ENCODE peak calls at places on chromosomes 1 and 21, in seven cellular contexts. I is GM23248, K is mammary epithelial cell, B is GM12878, C is DND-41, Z is GM23338, A is K562. P is an unnamed sample.
A peak's percentile ranks its signal among the peaks of the same experiment; 100 is the strongest.

GRCh38 chr1:229034246-229034645 is 236.7 kb upstream of the RAB4A start:
- DNase-seq in I (no peak), K (no peak), B (no peak), C (no peak), Z (no peak), A (no peak), P (no peak)

GRCh38 chr1:65059930-65060538 is 88.0 kb upstream of the AK4 start:
- DNase-seq in I (peak; percentile 77), K (peak; percentile 25), B (no peak), C (no peak), Z (peak; percentile 48), A (peak; percentile 31), P (peak; percentile 72)

GRCh38 chr1:208880433-208881100 is 636.4 kb upstream of the PLXNA2 start:
- DNase-seq in I (no peak), K (no peak), B (no peak), C (no peak), Z (no peak), A (no peak), P (peak; percentile 78)

GRCh38 chr1:108955881-108956280 is 7.4 kb downstream of the CLCC1 start:
- DNase-seq in I (no peak), K (no peak), B (no peak), C (no peak), Z (no peak), A (no peak), P (no peak)

GRCh38 chr1:206635983-206636354 is 633 bp downstream of the DYRK3 start:
- DNase-seq in I (peak; percentile 64), K (peak; percentile 35), B (no peak), C (no peak), Z (no peak), A (no peak), P (no peak)

GRCh38 chr21:30674312-30674711 is 31.6 kb downstream of the KRTAP20-3 start:
- DNase-seq in I (no peak), K (no peak), B (no peak), C (no peak), Z (no peak), A (no peak), P (no peak)

GRCh38 chr1:236142358-236143103 is at the start of gene GPR137B:
- DNase-seq in I (peak; percentile 82), K (peak; percentile 43), B (no peak), C (peak; percentile 80), Z (peak; percentile 59), A (peak; percentile 40), P (peak; percentile 47)

GRCh38 chr1:156284762-156285161 is 637 bp downstream of the TMEM79 start:
- DNase-seq in I (peak; percentile 74), K (peak; percentile 69), B (no peak), C (no peak), Z (no peak), A (no peak), P (no peak)

GRCh38 chr1:107250169-107250568 is 109.3 kb downstream of the NTNG1 start:
- DNase-seq in I (no peak), K (peak; percentile 82), B (peak; percentile 16), C (peak; percentile 90), Z (peak; percentile 36), A (no peak), P (peak; percentile 63)

GRCh38 chr1:215002471-215002870 is 80.1 kb upstream of the KCNK2 start:
- DNase-seq in I (peak; percentile 93), K (peak; percentile 44), B (no peak), C (no peak), Z (no peak), A (no peak), P (peak; percentile 99)

GRCh38 chr1:7616076-7616833 is 154.8 kb upstream of the VAMP3 start:
- DNase-seq in I (peak; percentile 66), K (peak; percentile 12), B (no peak), C (peak; percentile 53), Z (peak; percentile 88), A (peak; percentile 75), P (peak; percentile 41)

GRCh38 chr1:91866425-91866824 is 19.5 kb downstream of the TGFBR3 start:
- DNase-seq in I (no peak), K (no peak), B (no peak), C (no peak), Z (no peak), A (no peak), P (no peak)

GRCh38 chr1:110513511-110513910 is 5.5 kb downstream of the KCNA10 start:
- DNase-seq in I (peak; percentile 27), K (no peak), B (no peak), C (no peak), Z (peak; percentile 44), A (peak; percentile 39), P (peak; percentile 15)

GRCh38 chr1:165109013-165109412 is 247.5 kb downstream of the LMX1A start:
- DNase-seq in I (no peak), K (no peak), B (no peak), C (no peak), Z (peak; percentile 20), A (no peak), P (no peak)

GRCh38 chr1:56617141-56617540 is 28.0 kb upstream of the PRKAA2 start:
- DNase-seq in I (no peak), K (peak; percentile 4), B (no peak), C (no peak), Z (no peak), A (no peak), P (peak; percentile 71)

GRCh38 chr1:156414440-156415064 is 45.5 kb downstream of the RHBG start:
- DNase-seq in I (peak; percentile 10), K (no peak), B (no peak), C (peak; percentile 18), Z (peak; percentile 80), A (peak; percentile 78), P (no peak)

GRCh38 chr1:91791103-91791502 is 94.8 kb downstream of the TGFBR3 start:
- DNase-seq in I (no peak), K (no peak), B (no peak), C (no peak), Z (peak; percentile 52), A (peak; percentile 61), P (no peak)

GRCh38 chr1:150213170-150214098 is 22.5 kb downstream of the ANP32E start:
- DNase-seq in I (peak; percentile 98), K (peak; percentile 79), B (peak; percentile 79), C (peak; percentile 89), Z (peak; percentile 98), A (no peak), P (peak; percentile 89)

GRCh38 chr1:45887156-45887842 is 83.9 kb downstream of the MAST2 start:
- DNase-seq in I (no peak), K (no peak), B (no peak), C (no peak), Z (no peak), A (no peak), P (no peak)

GRCh38 chr1:32965251-32965643 is 638 bp upstream of the RNF19B start:
- DNase-seq in I (no peak), K (no peak), B (no peak), C (no peak), Z (no peak), A (no peak), P (no peak)
- H3K4me3 ChIP-seq in I (peak overlapping the region; percentile 77), K (peak overlapping the region; percentile 21), B (peak overlapping the region; percentile 73), C (peak overlapping the region; percentile 73), Z (peak overlapping the region; percentile 73), A (peak overlapping the region; percentile 63), P (no peak overlapping the region)

GRCh38 chr1:42477775-42478174 is 14.7 kb downstream of the CCDC30 start:
- DNase-seq in I (no peak), K (no peak), B (no peak), C (no peak), Z (no peak), A (no peak), P (no peak)
- TF ChIP-seq EZH2 in I (no peak), K (no peak), B (no peak), C (no peak), Z (no peak), A (no peak), P (no peak)

GRCh38 chr1:93681095-93681548 is 515 bp downstream of the BCAR3 start:
- DNase-seq in I (no peak), K (no peak), B (no peak), C (no peak), Z (no peak), A (no peak), P (peak; percentile 26)
- H3K4me3 ChIP-seq in I (peak overlapping the region; percentile 88), K (peak overlapping the region; percentile 59), B (peak overlapping the region; percentile 87), C (no peak overlapping the region), Z (peak overlapping the region; percentile 72), A (peak overlapping the region; percentile 43), P (peak overlapping the region; percentile 63)

DNA sequence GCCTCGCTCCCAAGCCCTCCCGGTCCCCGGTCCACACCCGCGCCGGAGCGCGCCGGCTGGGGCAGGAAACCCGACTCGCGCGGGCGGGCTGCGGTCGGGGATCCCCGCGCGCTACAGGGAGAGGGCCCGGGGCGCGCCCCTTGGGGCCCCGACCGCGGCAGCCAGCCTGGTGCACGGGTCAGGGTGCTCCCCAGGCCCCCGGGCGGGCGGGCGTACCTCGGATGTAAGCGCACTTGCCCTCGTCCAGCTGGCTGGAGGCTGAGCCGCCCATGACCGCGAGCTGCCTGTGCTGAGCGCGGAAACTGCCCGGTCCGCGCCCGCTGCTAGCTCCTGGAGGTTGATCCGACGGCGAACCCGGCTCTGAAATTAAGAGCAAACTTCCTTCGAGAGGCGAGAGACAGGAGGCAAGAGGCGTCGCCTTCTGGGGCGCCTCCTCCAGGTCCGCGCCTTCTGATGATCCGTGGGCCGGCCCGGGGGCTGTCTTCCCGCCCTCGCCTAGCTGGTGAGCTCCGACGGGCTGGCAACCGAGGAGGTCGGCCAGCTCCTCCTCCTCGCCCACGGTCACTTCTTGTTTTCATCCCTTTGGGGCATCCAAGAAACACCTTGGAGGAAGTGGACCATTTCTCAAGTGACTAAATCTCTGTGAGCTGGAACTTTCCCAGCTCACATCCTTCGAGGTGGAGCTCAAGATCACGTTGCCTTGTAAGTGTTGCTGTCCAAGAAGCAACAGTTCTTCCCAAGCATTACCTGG is at the start of gene NIBAN1:
- DNase-seq in I (peak; percentile 80), K (peak; percentile 56), B (no peak), C (peak; percentile 19), Z (peak; percentile 85), A (peak; percentile 61), P (peak; percentile 44)
- TF ChIP-seq EZH2 in I (no peak), K (peak; percentile 35), B (no peak), C (peak; percentile 54), Z (no peak), A (no peak), P (no peak)

GRCh38 chr1:82586473-82586872 is 785.7 kb downstream of the ADGRL2 start:
- DNase-seq in I (no peak), K (no peak), B (no peak), C (no peak), Z (no peak), A (no peak), P (peak; percentile 18)
- H3K4me3 ChIP-seq in I (no peak overlapping the region), K (no peak overlapping the region), B (no peak overlapping the region), C (no peak overlapping the region), Z (no peak overlapping the region), A (no peak overlapping the region), P (no peak overlapping the region)

DNA sequence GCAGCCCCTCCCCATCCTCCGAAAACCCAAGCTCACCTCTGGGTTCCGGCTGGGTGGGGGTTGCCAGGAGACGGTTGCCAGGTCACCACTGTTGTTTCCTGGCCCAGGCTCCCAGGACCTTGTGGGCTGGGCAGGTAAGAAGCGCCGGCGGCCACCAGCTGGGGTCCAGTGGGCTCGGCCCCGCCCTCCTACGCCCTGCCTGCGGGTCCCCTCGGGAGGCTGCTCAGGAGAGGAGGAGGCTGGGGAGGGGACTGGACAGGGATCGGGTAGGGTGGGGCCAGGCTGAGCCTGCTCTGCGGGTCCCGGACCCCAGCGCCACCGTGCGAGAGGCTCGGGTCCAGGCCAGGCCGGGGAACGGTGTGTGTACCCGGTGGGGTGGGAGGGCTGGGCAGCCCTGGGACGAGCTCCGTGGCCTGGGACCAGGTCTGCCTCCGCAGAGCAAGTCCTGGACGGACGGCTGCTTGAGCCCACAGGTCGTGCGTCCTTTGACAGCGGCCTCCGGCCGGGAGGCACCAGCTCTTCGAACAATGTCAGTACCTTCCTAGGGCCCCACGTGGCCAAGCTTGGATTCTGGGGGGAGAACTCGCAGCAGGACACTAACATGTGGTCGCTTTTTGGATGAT is at the start of gene TTLL10:
- DNase-seq in I (no peak), K (no peak), B (no peak), C (no peak), Z (peak; percentile 83), A (no peak), P (no peak)
- TF ChIP-seq EZH2 in I (no peak), K (no peak), B (no peak), C (no peak), Z (no peak), A (no peak), P (peak; percentile 47)

P was measured in fibroblast of lung.